ENCODE peak calls at places on chromosomes 7 and 10, in eight cellular contexts. One of them, this sample, is unnamed.

GRCh38 chr10:69500864-69501468 is 49.7 kb downstream of the TSPAN15 start:
- DNase-seq in dorsolateral prefrontal cortex: no peak
- DNase-seq in A549: no peak
- DNase-seq in BE2C: no peak
- DNase-seq in GM23338: no peak
- DNase-seq in upper lobe of right lung: peak
- DNase-seq in lower lobe of right lung: no peak
- DNase-seq in lower leg skin: peak
- DNase-seq in this sample: no peak

GRCh38 chr7:63117-63480 is 129.3 kb upstream of the FAM20C start:
- DNase-seq in dorsolateral prefrontal cortex: no peak
- DNase-seq in GM23338: no peak
- DNase-seq in lower lobe of right lung: peak
- DNase-seq in upper lobe of right lung: peak
- DNase-seq in lower leg skin: no peak
- DNase-seq in A549: no peak
- DNase-seq in BE2C: no peak
- DNase-seq in this sample: peak

GRCh38 chr7:83486536-83486935 is 162.4 kb downstream of the SEMA3E start:
- DNase-seq in upper lobe of right lung: no peak
- DNase-seq in GM23338: no peak
- DNase-seq in lower leg skin: no peak
- DNase-seq in BE2C: no peak
- DNase-seq in lower lobe of right lung: no peak
- DNase-seq in A549: no peak
- DNase-seq in dorsolateral prefrontal cortex: no peak
- DNase-seq in this sample: no peak

GRCh38 chr7:98278936-98279335 is 2.5 kb upstream of the BRI3 start:
- DNase-seq in lower leg skin: no peak
- DNase-seq in upper lobe of right lung: no peak
- DNase-seq in BE2C: peak
- DNase-seq in A549: no peak
- DNase-seq in dorsolateral prefrontal cortex: no peak
- DNase-seq in lower lobe of right lung: no peak
- DNase-seq in GM23338: no peak
- DNase-seq in this sample: no peak

GRCh38 chr10:126059101-126059826 is 162.9 kb downstream of the FANK1 start:
- DNase-seq in upper lobe of right lung: no peak
- DNase-seq in GM23338: no peak
- DNase-seq in dorsolateral prefrontal cortex: no peak
- DNase-seq in lower lobe of right lung: no peak
- DNase-seq in A549: no peak
- DNase-seq in lower leg skin: no peak
- DNase-seq in BE2C: no peak
- DNase-seq in this sample: no peak

GRCh38 chr7:39360766-39361165 is 205.4 kb upstream of the YAE1 start:
- DNase-seq in lower leg skin: no peak
- DNase-seq in GM23338: no peak
- DNase-seq in BE2C: no peak
- DNase-seq in lower lobe of right lung: no peak
- DNase-seq in upper lobe of right lung: no peak
- DNase-seq in dorsolateral prefrontal cortex: no peak
- DNase-seq in A549: no peak
- DNase-seq in this sample: no peak

GRCh38 chr10:71522438-71523144 is 125.9 kb downstream of the CDH23 start:
- DNase-seq in A549: no peak
- DNase-seq in BE2C: no peak
- DNase-seq in GM23338: peak
- DNase-seq in lower lobe of right lung: no peak
- DNase-seq in lower leg skin: no peak
- DNase-seq in upper lobe of right lung: no peak
- DNase-seq in dorsolateral prefrontal cortex: no peak
- DNase-seq in this sample: no peak

GRCh38 chr10:69318997-69319727 is 40.9 kb downstream of the HK1 start:
- DNase-seq in dorsolateral prefrontal cortex: peak
- DNase-seq in lower lobe of right lung: peak
- DNase-seq in GM23338: no peak
- DNase-seq in A549: peak
- DNase-seq in lower leg skin: peak
- DNase-seq in BE2C: peak
- DNase-seq in upper lobe of right lung: peak
- DNase-seq in this sample: peak

GRCh38 chr7:158357106-158357897 is 230.3 kb downstream of the PTPRN2 start:
- DNase-seq in GM23338: no peak
- DNase-seq in upper lobe of right lung: no peak
- DNase-seq in BE2C: no peak
- DNase-seq in dorsolateral prefrontal cortex: no peak
- DNase-seq in lower leg skin: peak
- DNase-seq in lower lobe of right lung: no peak
- DNase-seq in A549: no peak
- DNase-seq in this sample: no peak

GRCh38 chr7:74355091-74355490 is 65.9 kb downstream of the CLIP2 start:
- DNase-seq in A549: peak
- DNase-seq in upper lobe of right lung: no peak
- DNase-seq in lower leg skin: no peak
- DNase-seq in BE2C: no peak
- DNase-seq in GM23338: no peak
- DNase-seq in dorsolateral prefrontal cortex: peak
- DNase-seq in lower lobe of right lung: no peak
- DNase-seq in this sample: peak

GRCh38 chr10:111872591-111872990 is 311.0 kb downstream of the GPAM start:
- DNase-seq in GM23338: no peak
- DNase-seq in BE2C: no peak
- DNase-seq in dorsolateral prefrontal cortex: no peak
- DNase-seq in lower leg skin: no peak
- DNase-seq in A549: no peak
- DNase-seq in upper lobe of right lung: no peak
- DNase-seq in lower lobe of right lung: no peak
- DNase-seq in this sample: no peak

GRCh38 chr10:80392250-80392649 is 16.1 kb upstream of the PRXL2A start:
- DNase-seq in upper lobe of right lung: no peak
- DNase-seq in GM23338: no peak
- DNase-seq in BE2C: no peak
- DNase-seq in A549: no peak
- DNase-seq in lower lobe of right lung: no peak
- DNase-seq in dorsolateral prefrontal cortex: no peak
- DNase-seq in lower leg skin: no peak
- DNase-seq in this sample: no peak

GRCh38 chr7:38550881-38551280 is 80.3 kb downstream of the AMPH start:
- DNase-seq in A549: no peak
- DNase-seq in GM23338: peak
- DNase-seq in lower leg skin: no peak
- DNase-seq in upper lobe of right lung: no peak
- DNase-seq in BE2C: no peak
- DNase-seq in lower lobe of right lung: no peak
- DNase-seq in dorsolateral prefrontal cortex: no peak
- DNase-seq in this sample: no peak

GRCh38 chr7:32892521-32893224 is 1.1 kb upstream of the KBTBD2 start:
- DNase-seq in A549: no peak
- DNase-seq in BE2C: peak
- DNase-seq in upper lobe of right lung: peak
- DNase-seq in lower leg skin: peak
- DNase-seq in lower lobe of right lung: peak
- DNase-seq in GM23338: peak
- DNase-seq in dorsolateral prefrontal cortex: peak
- DNase-seq in this sample: peak

GRCh38 chr7:45872116-45873034 is 507 bp downstream of the CCDC201 start:
- DNase-seq in upper lobe of right lung: no peak
- DNase-seq in lower leg skin: peak
- DNase-seq in lower lobe of right lung: no peak
- DNase-seq in A549: no peak
- DNase-seq in BE2C: peak
- DNase-seq in dorsolateral prefrontal cortex: no peak
- DNase-seq in GM23338: peak
- DNase-seq in this sample: no peak

GRCh38 chr10:131555406-131555805 is 243.9 kb upstream of the TCERG1L start:
- DNase-seq in upper lobe of right lung: no peak
- DNase-seq in A549: no peak
- DNase-seq in lower lobe of right lung: no peak
- DNase-seq in GM23338: no peak
- DNase-seq in dorsolateral prefrontal cortex: no peak
- DNase-seq in BE2C: no peak
- DNase-seq in lower leg skin: peak
- DNase-seq in this sample: no peak

GRCh38 chr7:88306590-88307048 is at the start of gene STEAP4:
- DNase-seq in lower leg skin: peak
- DNase-seq in upper lobe of right lung: peak
- DNase-seq in GM23338: peak
- DNase-seq in A549: no peak
- DNase-seq in BE2C: no peak
- DNase-seq in lower lobe of right lung: peak
- DNase-seq in dorsolateral prefrontal cortex: peak
- DNase-seq in this sample: peak

GRCh38 chr10:12801214-12802087 is 200.1 kb downstream of the CCDC3 start:
- DNase-seq in GM23338: no peak
- DNase-seq in A549: no peak
- DNase-seq in BE2C: no peak
- DNase-seq in lower leg skin: no peak
- DNase-seq in lower lobe of right lung: no peak
- DNase-seq in upper lobe of right lung: no peak
- DNase-seq in dorsolateral prefrontal cortex: no peak
- DNase-seq in this sample: no peak

GRCh38 chr7:42175834-42176745 is 60.9 kb downstream of the GLI3 start:
- DNase-seq in GM23338: no peak
- DNase-seq in A549: no peak
- DNase-seq in upper lobe of right lung: no peak
- DNase-seq in lower leg skin: no peak
- DNase-seq in dorsolateral prefrontal cortex: no peak
- DNase-seq in BE2C: no peak
- DNase-seq in lower lobe of right lung: no peak
- DNase-seq in this sample: no peak

GRCh38 chr7:158584392-158584791 is 3.2 kb downstream of the PTPRN2 start:
- DNase-seq in BE2C: no peak
- DNase-seq in A549: no peak
- DNase-seq in dorsolateral prefrontal cortex: no peak
- DNase-seq in GM23338: no peak
- DNase-seq in lower lobe of right lung: no peak
- DNase-seq in lower leg skin: no peak
- DNase-seq in upper lobe of right lung: no peak
- DNase-seq in this sample: no peak

DNA sequence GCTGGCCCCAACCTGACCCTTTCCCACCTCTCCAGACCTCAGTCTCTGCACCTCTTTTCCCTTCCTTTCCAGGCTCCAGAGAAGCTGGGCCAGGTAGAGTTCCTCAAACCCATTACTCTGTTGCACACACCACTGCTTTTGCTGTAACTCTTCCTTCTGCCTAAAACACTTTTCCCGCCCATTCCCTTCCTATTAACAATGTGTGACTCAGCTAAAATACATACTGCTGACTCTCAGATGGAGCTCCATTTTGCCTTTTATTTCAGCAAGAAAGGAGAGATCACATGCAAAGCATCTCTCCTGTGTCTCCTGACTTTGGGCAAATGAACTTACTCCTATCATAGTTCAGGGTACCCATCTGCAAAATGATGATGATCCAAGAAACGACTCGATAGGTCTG is 201.0 kb downstream of the CALN1 start:
- DNase-seq in lower lobe of right lung: no peak
- DNase-seq in dorsolateral prefrontal cortex: no peak
- DNase-seq in A549: no peak
- DNase-seq in lower leg skin: peak
- DNase-seq in GM23338: no peak
- DNase-seq in BE2C: no peak
- DNase-seq in upper lobe of right lung: no peak
- DNase-seq in this sample: no peak
- H3K4me3 ChIP-seq in lower lobe of right lung: no peak
- H3K4me3 ChIP-seq in dorsolateral prefrontal cortex: no peak
- H3K4me3 ChIP-seq in A549: no peak
- H3K4me3 ChIP-seq in lower leg skin: no peak
- H3K4me3 ChIP-seq in GM23338: no peak
- H3K4me3 ChIP-seq in BE2C: no peak
- H3K4me3 ChIP-seq in upper lobe of right lung: no peak
- H3K4me3 ChIP-seq in this sample: no peak

GRCh38 chr10:106980711-106981460 is 183.6 kb downstream of the SORCS1 start:
- DNase-seq in A549: no peak
- DNase-seq in lower leg skin: no peak
- DNase-seq in dorsolateral prefrontal cortex: no peak
- DNase-seq in BE2C: no peak
- DNase-seq in upper lobe of right lung: no peak
- DNase-seq in GM23338: no peak
- DNase-seq in lower lobe of right lung: no peak
- DNase-seq in this sample: no peak
- TF ChIP-seq CTCF in A549: no peak
- TF ChIP-seq CTCF in lower leg skin: no peak
- TF ChIP-seq CTCF in dorsolateral prefrontal cortex: no peak
- TF ChIP-seq CTCF in BE2C: peak
- TF ChIP-seq CTCF in upper lobe of right lung: no peak
- TF ChIP-seq CTCF in GM23338: peak
- TF ChIP-seq CTCF in lower lobe of right lung: no peak
- TF ChIP-seq CTCF in this sample: no peak

DNA sequence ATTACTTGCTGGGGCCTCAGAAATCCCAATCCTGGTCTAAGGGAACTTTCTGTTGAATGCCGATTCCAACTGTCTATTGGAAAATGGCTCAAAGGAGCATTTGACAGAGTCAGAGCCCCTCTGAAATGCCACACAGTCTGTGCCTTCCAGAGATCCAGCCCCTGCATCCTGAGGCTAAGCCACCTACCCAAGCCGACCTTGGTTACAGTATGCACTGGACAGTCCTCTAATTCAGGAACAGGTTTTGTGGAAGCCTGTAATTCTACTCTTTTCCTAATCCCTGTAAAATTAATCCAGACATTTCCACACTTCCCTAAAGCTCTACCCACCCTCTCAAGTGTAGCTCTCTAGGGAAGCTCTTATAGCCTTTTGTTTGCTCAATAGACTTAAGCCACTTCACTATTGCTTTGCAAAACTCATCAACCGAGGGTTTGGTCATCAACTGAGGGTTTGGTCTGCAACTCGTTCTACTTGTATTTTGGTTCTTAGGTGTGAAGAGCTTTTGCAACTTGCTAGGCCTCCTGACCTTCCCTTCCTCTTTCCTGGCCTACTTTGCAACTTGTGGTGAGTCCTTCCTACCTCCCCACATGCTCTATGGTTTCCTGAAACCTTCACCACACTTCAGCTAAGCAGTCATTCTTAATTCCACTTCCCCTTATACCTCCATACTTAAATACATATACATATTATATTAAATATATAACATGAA is 364.8 kb downstream of the SFMBT2 start:
- DNase-seq in BE2C: no peak
- DNase-seq in A549: no peak
- DNase-seq in dorsolateral prefrontal cortex: no peak
- DNase-seq in lower leg skin: no peak
- DNase-seq in lower lobe of right lung: no peak
- DNase-seq in upper lobe of right lung: no peak
- DNase-seq in GM23338: no peak
- DNase-seq in this sample: no peak
- H3K4me3 ChIP-seq in BE2C: no peak
- H3K4me3 ChIP-seq in A549: no peak
- H3K4me3 ChIP-seq in dorsolateral prefrontal cortex: no peak
- H3K4me3 ChIP-seq in lower leg skin: no peak
- H3K4me3 ChIP-seq in lower lobe of right lung: no peak
- H3K4me3 ChIP-seq in upper lobe of right lung: no peak
- H3K4me3 ChIP-seq in GM23338: no peak
- H3K4me3 ChIP-seq in this sample: no peak

DNA sequence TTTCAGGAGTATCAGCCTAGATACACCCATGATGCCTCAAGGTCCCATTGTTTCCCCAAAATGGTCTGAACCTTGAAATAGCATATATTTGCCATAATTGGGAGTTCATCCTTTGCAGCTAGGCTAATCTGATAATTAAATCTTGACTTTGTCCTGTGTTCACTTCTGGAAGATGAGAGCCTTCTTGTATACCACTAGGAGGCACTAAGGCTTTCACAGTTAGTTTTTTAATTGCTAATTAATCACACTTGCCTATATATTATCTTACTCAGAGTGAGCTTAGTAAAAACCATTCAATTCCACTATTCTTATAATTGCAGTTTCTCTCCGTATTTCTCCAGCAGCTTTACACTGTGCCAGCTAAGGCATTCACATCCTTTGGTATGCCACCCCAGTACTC is 48.7 kb upstream of the MAGI2 start:
- DNase-seq in lower lobe of right lung: no peak
- DNase-seq in GM23338: peak
- DNase-seq in BE2C: no peak
- DNase-seq in lower leg skin: no peak
- DNase-seq in dorsolateral prefrontal cortex: no peak
- DNase-seq in A549: no peak
- DNase-seq in upper lobe of right lung: no peak
- DNase-seq in this sample: no peak
- TF ChIP-seq CTCF in lower lobe of right lung: no peak
- TF ChIP-seq CTCF in GM23338: peak
- TF ChIP-seq CTCF in BE2C: peak
- TF ChIP-seq CTCF in lower leg skin: no peak
- TF ChIP-seq CTCF in dorsolateral prefrontal cortex: peak
- TF ChIP-seq CTCF in A549: no peak
- TF ChIP-seq CTCF in upper lobe of right lung: no peak
- TF ChIP-seq CTCF in this sample: no peak